ENCODE peak calls at places on chromosomes 11 and 22, in nine cellular contexts. I is bronchial epithelial cell; G is right atrium auricular region; N is CD8-positive, alpha-beta T cell; D is WTC11; J is AG09309; Z is stomach; R is omental fat pad; F is AG04449. Q is an unnamed sample.

GRCh38 chr22:35524966-35525686 is 15.5 kb upstream of the RASD2 start:
- DNase-seq in F (no peak), R (no peak), D (no peak), Z (no peak), J (no peak), G (no peak), I (no peak), N (no peak), Q (no peak)

GRCh38 chr11:45229401-45229800 is 56.7 kb downstream of the SYT13 start:
- DNase-seq in R (no peak), F (no peak), G (no peak), Z (no peak), I (no peak), D (no peak), N (no peak), J (no peak), Q (no peak)

GRCh38 chr22:41687901-41688364 is 734 bp downstream of the SNU13 start:
- DNase-seq in I (no peak), R (no peak), J (no peak), D (no peak), N (no peak), Z (no peak), G (no peak), F (no peak), Q (no peak)

GRCh38 chr11:5808500-5809121 is at the start of gene OR52N2:
- DNase-seq in R (peak; percentile 67), J (peak; percentile 29), I (peak; percentile 50), G (peak; percentile 78), F (peak; percentile 16), Z (peak; percentile 73), D (peak; percentile 80), N (peak; percentile 60), Q (no peak)

GRCh38 chr22:20905415-20906386 is 11.5 kb upstream of the CRKL start:
- DNase-seq in F (no peak), D (no peak), R (no peak), Z (no peak), J (no peak), G (no peak), I (peak; percentile 84), N (no peak), Q (no peak)

GRCh38 chr11:117717485-117718314 is 79.3 kb downstream of the DSCAML1 start:
- DNase-seq in J (no peak), R (no peak), G (no peak), I (peak; percentile 51), N (no peak), D (peak; percentile 50), F (no peak), Z (peak; percentile 32), Q (no peak)

GRCh38 chr22:33746501-33746928 is 173.8 kb downstream of the LARGE1 start:
- DNase-seq in I (no peak), R (no peak), G (no peak), Z (peak; percentile 64), J (no peak), D (no peak), N (no peak), F (no peak), Q (no peak)

GRCh38 chr11:70135142-70136132 is 57.3 kb downstream of the ANO1 start:
- DNase-seq in G (no peak), D (no peak), I (no peak), J (no peak), R (no peak), Z (peak; percentile 66), F (no peak), N (no peak), Q (no peak)

GRCh38 chr22:27420817-27421361 is 380.7 kb downstream of the MN1 start:
- DNase-seq in D (no peak), N (no peak), J (peak; percentile 67), Z (peak; percentile 91), F (peak; percentile 79), G (peak; percentile 96), R (no peak), I (peak; percentile 77), Q (no peak)

GRCh38 chr11:96054870-96055705 is 131.2 kb upstream of the MTMR2 start:
- DNase-seq in G (no peak), I (peak; percentile 63), N (no peak), D (no peak), J (no peak), F (no peak), Z (no peak), R (no peak), Q (no peak)

GRCh38 chr11:69010964-69011623 is 2.0 kb downstream of the MRGPRF start:
- DNase-seq in D (peak; percentile 85), J (peak; percentile 46), G (peak; percentile 84), R (no peak), N (peak; percentile 13), F (no peak), I (peak; percentile 37), Z (peak; percentile 81), Q (no peak)

GRCh38 chr22:24529898-24530297 is 25.0 kb downstream of the GUCD1 start:
- DNase-seq in F (no peak), R (no peak), I (no peak), G (no peak), J (no peak), Z (no peak), D (no peak), N (no peak), Q (no peak)

GRCh38 chr22:32378703-32379272 is 21.1 kb downstream of the RFPL3 start:
- DNase-seq in R (no peak), J (no peak), N (no peak), Z (no peak), D (peak; percentile 82), G (no peak), F (no peak), I (peak; percentile 42), Q (no peak)

GRCh38 chr11:78262710-78263109 is 74.0 kb downstream of the USP35 start:
- DNase-seq in J (no peak), G (no peak), N (no peak), F (no peak), D (no peak), I (no peak), R (no peak), Z (no peak), Q (no peak)

GRCh38 chr11:69233761-69234136 is 60.2 kb upstream of the MYEOV start:
- DNase-seq in F (no peak), Z (no peak), I (no peak), J (no peak), G (no peak), N (no peak), D (no peak), R (no peak), Q (peak; percentile 57)

GRCh38 chr11:16899708-16900107 is 114.5 kb downstream of the PLEKHA7 start:
- DNase-seq in I (no peak), R (no peak), F (no peak), G (no peak), N (no peak), D (no peak), Z (no peak), J (no peak), Q (no peak)

GRCh38 chr11:45413156-45413833 is 127.2 kb upstream of the SYT13 start:
- DNase-seq in N (no peak), I (no peak), R (no peak), G (no peak), D (no peak), Z (no peak), F (no peak), J (no peak), Q (no peak)

GRCh38 chr11:18757742-18758294 is 31.8 kb upstream of the IGSF22 start:
- DNase-seq in D (no peak), N (no peak), J (no peak), F (no peak), R (no peak), G (no peak), Z (no peak), I (no peak), Q (no peak)

GRCh38 chr22:42787357-42787736 is 66.7 kb upstream of the A4GALT start:
- DNase-seq in J (no peak), Z (no peak), F (no peak), D (no peak), N (no peak), I (no peak), G (no peak), R (no peak), Q (no peak)
- TF ChIP-seq CTCF in J (no peak), Z (no peak), F (no peak), D (no peak), N (no peak), I (no peak), G (no peak), R (no peak), Q (no peak)

GRCh38 chr11:2120359-2121100 is 18.7 kb downstream of the IGF2 start:
- DNase-seq in I (no peak), D (no peak), J (no peak), F (no peak), Z (no peak), R (no peak), N (no peak), G (no peak), Q (peak; percentile 68)
- TF ChIP-seq CTCF in I (no peak), D (no peak), J (no peak), F (peak; percentile 7), Z (no peak), R (no peak), N (no peak), G (no peak), Q (no peak)

GRCh38 chr11:60159284-60159683 is 23.6 kb downstream of the MS4A6A start:
- DNase-seq in D (no peak), I (no peak), N (no peak), R (no peak), Z (no peak), J (no peak), F (no peak), G (no peak), Q (no peak)

GRCh38 chr11:60161766-60162165 is 21.1 kb downstream of the MS4A6A start:
- DNase-seq in I (peak; percentile 13), N (no peak), R (no peak), G (no peak), F (no peak), D (no peak), Z (no peak), J (no peak), Q (no peak)

GRCh38 chr11:60158666-60159065 is 24.2 kb downstream of the MS4A6A start:
- DNase-seq in I (peak; percentile 59), Z (no peak), G (no peak), F (no peak), J (no peak), D (no peak), N (no peak), R (no peak), Q (no peak)

GRCh38 chr11:60161107-60161506 is 21.8 kb downstream of the MS4A6A start:
- DNase-seq in R (no peak), J (no peak), F (no peak), Z (no peak), G (no peak), I (no peak), D (no peak), N (no peak), Q (no peak)

GRCh38 chr11:60159868-60160267 is 23.0 kb downstream of the MS4A6A start:
- DNase-seq in R (no peak), Z (no peak), G (no peak), J (no peak), N (no peak), F (no peak), I (no peak), D (no peak), Q (no peak)
- TF ChIP-seq CTCF in R (no peak), Z (no peak), G (no peak), J (no peak), N (no peak), F (no peak), I (no peak), D (no peak), Q (no peak)

DNA sequence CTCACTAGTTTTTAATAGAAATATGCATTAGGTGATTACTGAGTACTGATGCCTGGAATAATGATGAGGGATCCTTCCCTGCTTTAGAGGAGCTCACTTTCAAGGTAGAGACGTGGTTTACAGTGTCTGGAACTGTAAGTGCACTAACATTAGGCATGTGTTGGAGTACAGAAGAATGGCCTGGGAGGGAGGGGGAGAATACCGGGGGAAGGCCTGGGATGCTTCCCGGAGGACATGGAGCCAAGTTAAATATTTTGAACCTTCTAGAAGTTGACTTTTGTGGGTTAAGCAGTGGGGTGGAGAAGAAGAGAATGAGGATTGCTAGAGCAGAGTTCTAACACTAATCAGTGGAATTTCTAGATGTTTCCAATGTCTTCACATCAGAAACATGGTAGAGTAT is 261.6 kb downstream of the NELL1 start:
- DNase-seq in N (no peak), F (no peak), Z (no peak), R (no peak), J (no peak), I (no peak), D (no peak), G (no peak), Q (no peak)
- TF ChIP-seq CTCF in N (no peak), F (no peak), Z (no peak), R (no peak), J (no peak), I (no peak), D (no peak), G (no peak), Q (no peak)